ENCODE peak calls at places on chromosomes 11 and 22, in five cellular contexts. J is right atrium auricular region, I is SK-N-SH, S is GM23338, B is body of pancreas. V is an unnamed sample.

GRCh38 chr11:97973352-97973857 is 1047.3 kb upstream of the CNTN5 start:
- DNase-seq in J (no peak), I (no peak), S (peak; percentile 11), B (no peak), V (no peak)

GRCh38 chr11:34999453-34999852 is 83.0 kb downstream of the PDHX start:
- DNase-seq in J (no peak), I (no peak), S (no peak), B (no peak), V (no peak)

GRCh38 chr11:78318733-78319132 is 98.9 kb downstream of the GAB2 start:
- DNase-seq in J (no peak), I (peak; percentile 60), S (no peak), B (no peak), V (no peak)

GRCh38 chr11:125777309-125777708 is 1.3 kb downstream of the PATE2 start:
- DNase-seq in J (no peak), I (no peak), S (no peak), B (no peak), V (no peak)

GRCh38 chr11:108224908-108225786 is 2.3 kb downstream of the ATM start:
- DNase-seq in J (no peak), I (no peak), S (no peak), B (no peak), V (no peak)

GRCh38 chr22:17767236-17768065 is 6.8 kb downstream of the BID start:
- DNase-seq in J (no peak), I (no peak), S (no peak), B (no peak), V (no peak)

GRCh38 chr22:47207846-47208554 is 445.6 kb downstream of the TBC1D22A start:
- DNase-seq in J (no peak), I (no peak), S (no peak), B (no peak), V (no peak)

GRCh38 chr11:113725411-113725810 is 19.3 kb upstream of the TMPRSS5 start:
- DNase-seq in J (no peak), I (no peak), S (no peak), B (no peak), V (no peak)

GRCh38 chr11:9626778-9627394 is 37.0 kb upstream of the SWAP70 start:
- DNase-seq in J (peak; percentile 58), I (no peak), S (peak; percentile 82), B (no peak), V (no peak)

GRCh38 chr11:73652046-73652730 is 5.8 kb downstream of the PLEKHB1 start:
- DNase-seq in J (no peak), I (no peak), S (peak; percentile 43), B (peak; percentile 46), V (no peak)

GRCh38 chr11:1836011-1836945 is 1.5 kb downstream of the SYT8 start:
- DNase-seq in J (no peak), I (no peak), S (no peak), B (no peak), V (no peak)

GRCh38 chr11:64220798-64221197 is 5.2 kb downstream of the TRPT1 start:
- DNase-seq in J (no peak), I (no peak), S (no peak), B (no peak), V (no peak)

GRCh38 chr11:64218628-64219353 is 7.2 kb downstream of the TRPT1 start:
- DNase-seq in J (no peak), I (peak; percentile 68), S (no peak), B (peak; percentile 81), V (no peak)

GRCh38 chr11:64219354-64219684 is 6.7 kb downstream of the TRPT1 start:
- DNase-seq in J (no peak), I (no peak), S (no peak), B (no peak), V (no peak)

GRCh38 chr11:64219755-64220154 is 6.2 kb downstream of the TRPT1 start:
- DNase-seq in J (no peak), I (no peak), S (no peak), B (no peak), V (no peak)

DNA sequence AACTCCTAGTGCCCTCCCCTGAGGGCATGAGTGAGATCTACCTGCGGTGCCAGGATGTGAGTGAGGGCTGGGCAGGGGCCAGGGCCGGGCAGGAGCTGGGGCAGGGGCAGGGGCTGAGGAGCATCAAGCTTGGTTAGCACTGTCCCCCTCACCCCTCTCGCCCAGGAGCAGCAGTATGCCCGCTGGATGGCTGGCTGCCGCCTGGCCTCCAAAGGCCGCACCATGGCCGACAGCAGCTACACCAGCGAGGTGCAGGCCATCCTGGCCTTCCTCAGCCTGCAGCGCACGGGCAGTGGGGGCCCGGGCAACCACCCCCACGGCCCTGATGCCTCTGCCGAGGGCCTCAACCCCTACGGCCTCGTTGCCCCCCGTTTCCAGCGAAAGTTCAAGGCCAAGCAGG is 5.7 kb downstream of the TRPT1 start:
- DNase-seq in J (no peak), I (no peak), S (no peak), B (no peak), V (no peak)
- H3K27ac ChIP-seq in J (no peak overlapping the region), I (no peak overlapping the region), S (no peak overlapping the region), B (no peak overlapping the region), V (no peak overlapping the region)

GRCh38 chr22:37226087-37226486 is 13.8 kb upstream of the SSTR3 start:
- DNase-seq in J (no peak), I (no peak), S (no peak), B (no peak), V (peak; percentile 60)

GRCh38 chr22:37223965-37224551 is 11.8 kb upstream of the SSTR3 start:
- DNase-seq in J (no peak), I (no peak), S (no peak), B (no peak), V (no peak)

GRCh38 chr22:37226514-37226913 is 14.2 kb upstream of the SSTR3 start:
- DNase-seq in J (no peak), I (no peak), S (no peak), B (no peak), V (no peak)

GRCh38 chr22:37225481-37225880 is 13.2 kb upstream of the SSTR3 start:
- DNase-seq in J (no peak), I (no peak), S (no peak), B (no peak), V (peak; percentile 78)

GRCh38 chr22:37224757-37225420 is 12.6 kb upstream of the SSTR3 start:
- DNase-seq in J (no peak), I (no peak), S (no peak), B (no peak), V (no peak)
- H3K27ac ChIP-seq in J (no peak overlapping the region), I (no peak overlapping the region), S (no peak overlapping the region), B (no peak overlapping the region), V (peak overlapping the region; percentile 66)

DNA sequence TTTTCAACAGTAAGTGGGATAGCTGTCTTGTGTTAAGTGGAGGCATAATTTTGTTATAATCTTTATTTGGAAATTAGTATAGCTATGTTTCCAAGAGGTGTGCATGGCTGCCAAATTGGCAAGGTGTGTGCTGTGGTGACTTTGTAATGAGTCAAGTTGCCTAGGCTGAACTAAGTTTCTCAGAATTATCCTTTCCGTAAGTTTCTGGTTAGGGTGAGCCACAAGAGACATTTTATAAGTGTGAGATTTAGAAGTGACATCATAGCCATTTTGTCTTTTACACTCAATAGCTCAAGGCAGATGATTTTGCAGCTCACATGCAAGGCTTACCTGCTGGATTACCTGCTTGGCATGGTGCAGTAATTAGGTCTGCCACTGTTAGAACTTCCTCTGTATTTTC is 90.3 kb downstream of the C11orf87 start:
- DNase-seq in J (no peak), I (no peak), S (no peak), B (no peak), V (no peak)
- H3K27ac ChIP-seq in J (no peak overlapping the region), I (no peak overlapping the region), S (no peak overlapping the region), B (no peak overlapping the region), V (no peak overlapping the region)

DNA sequence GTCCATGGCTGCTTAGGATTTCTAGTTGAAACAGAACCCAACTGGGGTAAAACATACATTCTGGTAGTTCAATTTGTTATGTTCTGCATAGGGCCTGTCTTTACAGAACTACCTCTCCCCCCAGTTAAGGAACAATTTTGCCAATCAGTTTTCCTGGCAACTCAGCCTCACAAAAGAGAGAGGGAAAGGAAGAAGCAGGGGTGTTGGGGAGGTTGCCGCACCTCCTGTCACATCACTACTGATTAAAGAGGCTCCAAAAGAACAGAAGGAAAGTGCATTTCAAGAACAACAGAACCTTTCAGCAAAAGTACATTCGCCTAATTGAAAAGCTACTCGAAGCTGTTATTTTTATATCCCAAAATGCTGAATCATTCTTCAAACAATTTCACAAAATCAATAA is 217.6 kb downstream of the CADM1 start:
- DNase-seq in J (no peak), I (no peak), S (no peak), B (no peak), V (no peak)
- H3K27ac ChIP-seq in J (no peak overlapping the region), I (no peak overlapping the region), S (no peak overlapping the region), B (no peak overlapping the region), V (no peak overlapping the region)

GRCh38 chr11:86551286-86551685 is 121.1 kb downstream of the ME3 start:
- DNase-seq in J (no peak), I (no peak), S (no peak), B (no peak), V (no peak)

GRCh38 chr11:86553322-86553721 is 119.1 kb downstream of the ME3 start:
- DNase-seq in J (no peak), I (no peak), S (no peak), B (no peak), V (no peak)

GRCh38 chr11:86551693-86552092 is 120.7 kb downstream of the ME3 start:
- DNase-seq in J (no peak), I (no peak), S (no peak), B (no peak), V (no peak)

GRCh38 chr11:86548278-86548917 is 124.0 kb downstream of the ME3 start:
- DNase-seq in J (no peak), I (no peak), S (no peak), B (no peak), V (no peak)

GRCh38 chr11:86550757-86551156 is 121.7 kb downstream of the ME3 start:
- DNase-seq in J (no peak), I (no peak), S (no peak), B (no peak), V (no peak)
- H3K27ac ChIP-seq in J (peak overlapping the region; percentile 52), I (no peak overlapping the region), S (no peak overlapping the region), B (peak overlapping the region; percentile 32), V (no peak overlapping the region)

GRCh38 chr11:67627394-67627787 is 2.3 kb downstream of the NUDT8 start:
- DNase-seq in J (no peak), I (no peak), S (no peak), B (peak; percentile 11), V (no peak)
- H3K27ac ChIP-seq in J (peak overlapping the region; percentile 7), I (no peak overlapping the region), S (no peak overlapping the region), B (no peak overlapping the region), V (no peak overlapping the region)

GRCh38 chr11:123678246-123678645 is 23.8 kb upstream of the SCN3B start:
- DNase-seq in J (no peak), I (no peak), S (no peak), B (no peak), V (no peak)

GRCh38 chr11:123683616-123684170 is 29.3 kb upstream of the SCN3B start:
- DNase-seq in J (no peak), I (peak; percentile 21), S (no peak), B (no peak), V (no peak)

GRCh38 chr11:123684601-123685000 is 30.2 kb upstream of the SCN3B start:
- DNase-seq in J (no peak), I (no peak), S (no peak), B (no peak), V (no peak)

GRCh38 chr11:123681007-123681406 is 26.6 kb upstream of the SCN3B start:
- DNase-seq in J (no peak), I (no peak), S (no peak), B (no peak), V (no peak)

DNA sequence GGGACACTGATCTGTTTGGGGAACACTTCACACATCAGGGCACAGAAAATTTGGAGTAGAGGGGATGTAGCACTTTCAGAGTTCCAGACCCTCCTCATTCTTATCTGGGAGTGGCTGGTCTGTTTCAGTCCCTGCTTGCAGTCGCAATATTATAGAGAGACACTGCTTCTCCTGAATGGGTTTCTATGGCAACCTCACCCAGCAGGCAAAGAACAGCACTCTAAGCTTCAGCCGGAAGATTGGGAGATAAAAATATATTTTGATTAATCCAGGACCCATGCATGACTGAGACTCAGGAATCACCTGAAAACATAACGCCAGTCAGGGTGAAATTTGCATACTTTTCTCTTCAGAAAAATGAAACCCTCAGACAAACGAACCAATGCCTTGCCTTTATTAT is 28.6 kb upstream of the SCN3B start:
- DNase-seq in J (no peak), I (peak; percentile 75), S (no peak), B (no peak), V (no peak)
- H3K27ac ChIP-seq in J (no peak overlapping the region), I (no peak overlapping the region), S (no peak overlapping the region), B (no peak overlapping the region), V (no peak overlapping the region)